ENCODE peak calls at places on chromosomes 5 and 9, in four cellular contexts. G is cardiac muscle cell, A is mesothelial cell of epicardium, I is lower lobe of right lung. T is an unnamed sample.

GRCh38 chr9:97749928-97750327 is 52.8 kb upstream of the XPA start:
- DNase-seq in G (no peak), A (no peak), I (no peak), T (no peak)

GRCh38 chr9:16105576-16105975 is 552.7 kb downstream of the CCDC171 start:
- DNase-seq in G (peak), A (no peak), I (no peak), T (no peak)

GRCh38 chr5:123559434-123559775 is 47.4 kb downstream of the CSNK1G3 start:
- DNase-seq in G (peak), A (no peak), I (no peak), T (no peak)

GRCh38 chr9:100595391-100596199 is 17.7 kb downstream of the CAVIN4 start:
- DNase-seq in G (peak), A (no peak), I (no peak), T (peak)

GRCh38 chr5:137649228-137649890 is 86.5 kb downstream of the KLHL3 start:
- DNase-seq in G (peak), A (no peak), I (peak), T (no peak)

GRCh38 chr9:19999491-20000057 is 210.7 kb upstream of the SLC24A2 start:
- DNase-seq in G (peak), A (no peak), I (no peak), T (no peak)

GRCh38 chr5:99061299-99061698 is 132.5 kb upstream of the CHD1 start:
- DNase-seq in G (no peak), A (no peak), I (no peak), T (no peak)

GRCh38 chr9:129667850-129668249 is 2.4 kb downstream of the PRRX2 start:
- DNase-seq in G (no peak), A (no peak), I (no peak), T (no peak)

GRCh38 chr9:4887556-4887955 is 94.8 kb downstream of the RCL1 start:
- DNase-seq in G (peak), A (no peak), I (peak), T (no peak)

GRCh38 chr9:102974530-102974929 is 20.6 kb upstream of the CYLC2 start:
- DNase-seq in G (no peak), A (no peak), I (no peak), T (no peak)

GRCh38 chr9:106277931-106278330 is 583.6 kb downstream of the TMEM38B start:
- DNase-seq in G (peak), A (no peak), I (no peak), T (no peak)

GRCh38 chr9:114696814-114697544 is 15.0 kb upstream of the TEX48 start:
- DNase-seq in G (no peak), A (no peak), I (no peak), T (no peak)

GRCh38 chr5:179268399-179268952 is 76.8 kb downstream of the ADAMTS2 start:
- DNase-seq in G (no peak), A (peak), I (peak), T (no peak)

GRCh38 chr9:91186311-91187101 is 175.2 kb downstream of the AUH start:
- DNase-seq in G (no peak), A (no peak), I (no peak), T (no peak)

GRCh38 chr5:152170350-152170749 is 234.7 kb downstream of the NMUR2 start:
- DNase-seq in G (no peak), A (peak), I (no peak), T (no peak)

GRCh38 chr5:78649220-78649700 is 688 bp upstream of the LHFPL2 start:
- DNase-seq in G (peak), A (no peak), I (no peak), T (no peak)

GRCh38 chr9:35519697-35520403 is 29.9 kb downstream of the RUSC2 start:
- DNase-seq in G (no peak), A (no peak), I (no peak), T (no peak)

GRCh38 chr9:35520404-35520790 is 30.5 kb downstream of the RUSC2 start:
- DNase-seq in G (no peak), A (no peak), I (no peak), T (no peak)

GRCh38 chr9:35522725-35523124 is 32.8 kb downstream of the RUSC2 start:
- DNase-seq in G (no peak), A (no peak), I (no peak), T (no peak)

GRCh38 chr9:35521708-35522107 is 31.8 kb downstream of the RUSC2 start:
- DNase-seq in G (peak), A (no peak), I (no peak), T (no peak)

GRCh38 chr9:35522189-35522588 is 32.3 kb downstream of the RUSC2 start:
- DNase-seq in G (no peak), A (no peak), I (no peak), T (no peak)
- TF ChIP-seq CTCF in G (peak), A (no peak), I (no peak), T (no peak)

DNA sequence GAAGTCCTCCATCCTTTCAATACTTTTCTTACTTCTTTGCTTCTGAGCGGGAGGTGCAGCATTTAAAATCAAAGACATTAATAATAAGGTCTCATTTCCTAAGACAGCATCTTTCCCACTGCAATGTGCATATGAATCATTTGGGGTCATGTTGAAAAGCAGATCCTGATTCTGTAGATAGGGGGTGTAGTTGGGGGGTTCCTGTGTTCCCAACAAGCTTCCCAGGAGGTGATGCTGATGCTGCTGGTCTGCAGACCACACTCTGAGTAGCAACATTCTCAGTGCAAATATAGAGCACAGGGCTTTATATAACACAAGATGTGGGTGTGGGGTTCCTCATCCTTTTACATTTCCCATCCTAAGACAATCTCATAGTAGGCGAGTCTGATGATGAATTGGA is 126.5 kb upstream of the PALM2AKAP2 start:
- DNase-seq in G (no peak), A (no peak), I (no peak), T (no peak)
- TF ChIP-seq CTCF in G (no peak), A (no peak), I (no peak), T (no peak)

GRCh38 chr9:35972093-35972492 is 14.1 kb upstream of the OR2S2 start:
- DNase-seq in G (peak), A (no peak), I (no peak), T (no peak)

GRCh38 chr9:35962126-35962906 is 4.4 kb upstream of the OR2S2 start:
- DNase-seq in G (peak), A (no peak), I (no peak), T (no peak)

GRCh38 chr9:35966433-35966832 is 8.5 kb upstream of the OR2S2 start:
- DNase-seq in G (no peak), A (no peak), I (no peak), T (no peak)

DNA sequence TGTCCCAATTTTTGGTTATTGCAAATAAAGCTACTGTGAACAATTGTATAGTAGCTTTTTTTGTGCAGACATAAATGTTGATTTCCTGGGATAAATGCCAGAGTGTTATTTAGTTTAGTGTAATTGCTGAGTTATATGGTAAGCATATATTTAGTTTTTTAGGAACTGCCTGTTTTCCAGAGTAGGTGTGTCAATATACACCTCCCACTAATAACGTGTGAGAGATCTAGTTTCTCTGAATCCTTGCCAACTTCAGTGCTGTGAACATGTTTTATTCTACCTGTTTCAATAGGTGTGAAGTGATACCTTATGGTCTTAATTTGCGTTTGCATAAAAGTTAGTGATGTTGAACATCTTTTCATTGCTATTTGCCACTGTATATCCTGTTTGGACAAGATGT is 9.1 kb upstream of the OR2S2 start:
- DNase-seq in G (no peak), A (no peak), I (no peak), T (no peak)
- TF ChIP-seq CTCF in G (no peak), A (no peak), I (no peak), T (no peak)

GRCh38 chr5:10367586-10367985 is 14.1 kb downstream of the MARCHF6 start:
- DNase-seq in G (no peak), A (no peak), I (no peak), T (no peak)

GRCh38 chr5:10365800-10366199 is 12.3 kb downstream of the MARCHF6 start:
- DNase-seq in G (peak), A (no peak), I (no peak), T (no peak)

GRCh38 chr5:10363519-10364185 is 10.2 kb downstream of the MARCHF6 start:
- DNase-seq in G (no peak), A (no peak), I (no peak), T (no peak)

GRCh38 chr5:10366310-10367297 is 13.1 kb downstream of the MARCHF6 start:
- DNase-seq in G (peak), A (no peak), I (no peak), T (no peak)

DNA sequence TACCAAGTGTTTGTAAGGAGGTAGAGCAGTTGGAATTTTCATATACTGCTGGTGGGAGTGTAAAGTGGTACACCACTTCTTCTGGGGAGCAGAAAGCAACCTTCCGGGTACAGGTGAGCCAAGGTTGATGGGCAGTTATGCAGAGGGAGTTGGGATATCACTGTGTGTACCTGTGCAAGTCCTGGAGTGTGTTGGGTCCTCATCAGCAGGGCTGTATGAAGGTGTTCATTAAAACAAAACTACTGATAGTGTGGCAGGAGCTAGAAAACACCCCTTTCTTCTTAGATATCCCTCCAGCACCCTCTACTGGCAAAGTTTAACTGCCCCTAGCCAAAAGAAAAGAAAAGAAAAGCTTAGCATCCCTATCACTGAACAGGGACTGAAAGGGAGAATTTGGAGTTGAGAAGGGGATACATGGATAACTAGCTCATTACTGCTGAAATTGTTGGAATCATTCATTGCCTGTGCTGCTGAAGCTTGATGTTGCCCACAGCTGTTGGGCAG is 10.7 kb downstream of the MARCHF6 start:
- DNase-seq in G (no peak), A (no peak), I (no peak), T (no peak)
- TF ChIP-seq CTCF in G (peak), A (no peak), I (peak), T (peak)

GRCh38 chr5:53123702-53124101 is 14.1 kb upstream of the MOCS2 start:
- DNase-seq in G (peak), A (no peak), I (no peak), T (no peak)
- TF ChIP-seq CTCF in G (no peak), A (peak), I (no peak), T (peak)